ENCODE peak calls at places on chromosomes 13 and 19, in ten cellular contexts. S is fibroblast of the conjunctiva, K is T-helper 9 cell, I is psoas muscle, Z is amygdala, V is GM23248, J is uterus, C is AG04449, X is AG08396, N is foreskin fibroblast. G is an unnamed sample.

GRCh38 chr13:113453962-113454361 is 674 bp upstream of the ADPRHL1 start:
- DNase-seq in S (peak; percentile 56), K (no peak), I (peak; percentile 44), Z (no peak), V (peak; percentile 95), J (peak; percentile 3), C (peak; percentile 37), X (no peak), N (peak; percentile 90), G (no peak)

GRCh38 chr19:45305421-45305820 is 17.3 kb downstream of the CKM start:
- DNase-seq in S (no peak), K (no peak), I (no peak), Z (no peak), V (no peak), J (no peak), C (no peak), X (no peak), N (peak; percentile 43), G (no peak)

GRCh38 chr13:40485611-40486517 is 180.6 kb downstream of the FOXO1 start:
- DNase-seq in S (no peak), K (peak; percentile 53), I (no peak), Z (no peak), V (no peak), J (no peak), C (no peak), X (no peak), N (no peak), G (no peak)

GRCh38 chr19:10979950-10980349 is 19.1 kb downstream of the SMARCA4 start:
- DNase-seq in S (no peak), K (no peak), I (peak; percentile 63), Z (no peak), V (peak; percentile 66), J (no peak), C (no peak), X (peak; percentile 55), N (no peak), G (no peak)

GRCh38 chr13:33531484-33531883 is 245.9 kb upstream of the STARD13 start:
- DNase-seq in S (no peak), K (no peak), I (no peak), Z (no peak), V (no peak), J (no peak), C (no peak), X (no peak), N (no peak), G (no peak)

GRCh38 chr13:99459101-99459500 is 42.2 kb upstream of the TM9SF2 start:
- DNase-seq in S (no peak), K (no peak), I (no peak), Z (no peak), V (no peak), J (no peak), C (no peak), X (no peak), N (no peak), G (no peak)

GRCh38 chr19:9507285-9507684 is 8.9 kb upstream of the ZNF560 start:
- DNase-seq in S (no peak), K (no peak), I (no peak), Z (no peak), V (no peak), J (no peak), C (no peak), X (no peak), N (no peak), G (no peak)

GRCh38 chr13:99873832-99874430 is 97.6 kb downstream of the ZIC5 start:
- DNase-seq in S (no peak), K (no peak), I (no peak), Z (no peak), V (no peak), J (no peak), C (no peak), X (no peak), N (no peak), G (no peak)

GRCh38 chr13:62931901-62932883 is 1516.5 kb upstream of the PCDH20 start:
- DNase-seq in S (no peak), K (no peak), I (no peak), Z (no peak), V (peak; percentile 48), J (no peak), C (no peak), X (no peak), N (peak; percentile 73), G (no peak)

GRCh38 chr19:10417598-10418280 is 2.6 kb upstream of the PDE4A start:
- DNase-seq in S (no peak), K (no peak), I (no peak), Z (no peak), V (no peak), J (no peak), C (no peak), X (no peak), N (no peak), G (peak; percentile 76)